ENCODE peak calls at places on chromosome 1, in eight cellular contexts. O, Y, P, Z, H, V, B and A are unnamed samples.

GRCh38 chr1:101438359-101438758 is 201.5 kb downstream of the S1PR1 start:
- DNase-seq in P (no peak), B (peak), Y (no peak), O (no peak), V (no peak), H (no peak), Z (peak), A (no peak)

GRCh38 chr1:216766633-216767325 is 43.5 kb upstream of the ESRRG start:
- DNase-seq in H (no peak), B (no peak), Z (no peak), Y (no peak), P (no peak), V (no peak), O (no peak), A (no peak)

GRCh38 chr1:177873238-177873637 is 96.6 kb downstream of the SEC16B start:
- DNase-seq in O (no peak), Z (peak), Y (no peak), P (no peak), B (no peak), H (no peak), V (no peak), A (peak)

GRCh38 chr1:206495011-206495461 is 12.3 kb upstream of the RASSF5 start:
- DNase-seq in B (no peak), Z (no peak), V (no peak), P (no peak), Y (peak), H (no peak), O (no peak), A (no peak)

GRCh38 chr1:68116643-68117235 is 66.3 kb upstream of the DIRAS3 start:
- DNase-seq in Z (peak), O (no peak), B (peak), H (peak), Y (peak), P (peak), V (no peak), A (peak)

GRCh38 chr1:208118306-208118705 is 125.9 kb downstream of the PLXNA2 start:
- DNase-seq in H (no peak), P (no peak), Y (no peak), Z (no peak), O (no peak), V (no peak), B (peak), A (no peak)

GRCh38 chr1:71490432-71490831 is 409.6 kb upstream of the ZRANB2 start:
- DNase-seq in B (no peak), H (no peak), O (no peak), Y (no peak), V (no peak), Z (peak), P (no peak), A (no peak)

GRCh38 chr1:225437710-225438437 is 10.0 kb upstream of the LBR start:
- DNase-seq in H (no peak), P (peak), B (no peak), V (no peak), O (no peak), Y (no peak), Z (no peak), A (no peak)

GRCh38 chr1:246588322-246588721 is 22.1 kb downstream of the CNST start:
- DNase-seq in V (no peak), B (no peak), H (no peak), Z (peak), Y (no peak), O (no peak), P (no peak), A (no peak)

GRCh38 chr1:115090547-115090946 is 1.2 kb upstream of the TSPAN2 start:
- DNase-seq in H (peak), Y (peak), V (no peak), Z (no peak), O (no peak), P (no peak), B (peak), A (no peak)

GRCh38 chr1:53246261-53247134 is 8.2 kb upstream of the MAGOH start:
- DNase-seq in H (no peak), O (no peak), P (no peak), B (no peak), Y (no peak), Z (no peak), V (no peak), A (no peak)

GRCh38 chr1:156643266-156644092 is 1.6 kb downstream of the BCAN start:
- DNase-seq in P (no peak), Y (no peak), O (no peak), Z (no peak), B (no peak), V (no peak), H (no peak), A (no peak)
- H3K27ac ChIP-seq in P (no peak), Y (no peak), O (no peak), Z (no peak), B (no peak), V (no peak), H (no peak), A (no peak)

DNA sequence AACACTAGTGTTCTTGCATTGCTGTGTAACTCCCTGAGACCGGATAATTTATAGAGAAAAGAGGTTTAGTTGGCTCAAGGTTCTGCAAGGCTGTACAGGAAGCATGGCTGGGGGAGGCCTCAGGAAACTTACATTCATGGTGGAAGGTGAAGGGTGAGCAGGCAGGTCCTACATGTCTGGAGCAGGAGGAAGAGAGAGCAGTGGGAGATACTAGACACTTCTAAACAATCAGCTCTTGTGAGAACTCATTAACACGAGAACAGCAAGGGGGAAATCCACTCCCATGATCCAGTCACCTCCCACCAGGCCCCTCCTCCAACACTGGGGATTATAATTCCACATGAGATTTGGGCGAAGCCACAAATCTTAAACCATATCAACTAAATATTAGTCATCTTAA is 30.1 kb downstream of the RNF2 start:
- DNase-seq in P (no peak), Y (no peak), Z (no peak), O (no peak), B (no peak), H (no peak), V (no peak), A (no peak)
- H3K27ac ChIP-seq in P (no peak), Y (no peak), Z (no peak), O (no peak), B (no peak), H (no peak), V (no peak), A (no peak)

DNA sequence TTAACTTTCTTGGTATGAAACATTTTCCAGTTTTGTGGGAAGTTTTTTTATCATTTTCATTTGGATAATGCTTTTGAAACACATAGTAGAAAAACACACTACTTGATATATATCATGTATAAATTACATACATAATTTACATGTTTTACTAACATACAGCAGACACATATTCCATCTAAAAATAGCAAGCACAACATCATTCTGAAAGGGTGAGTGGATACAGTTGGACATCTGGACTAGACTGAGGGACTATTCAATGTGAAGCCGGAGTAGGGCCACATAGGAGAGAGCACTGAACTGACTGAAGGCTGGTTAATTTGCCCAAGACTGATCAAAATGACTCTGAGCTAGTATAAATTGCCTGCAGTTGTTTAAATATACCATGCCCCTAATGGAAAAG is 11.7 kb downstream of the CDKN2C start:
- DNase-seq in Z (no peak), H (no peak), V (no peak), B (no peak), O (no peak), P (no peak), Y (no peak), A (no peak)
- H3K27ac ChIP-seq in Z (no peak), H (no peak), V (no peak), B (no peak), O (no peak), P (peak), Y (peak), A (no peak)

DNA sequence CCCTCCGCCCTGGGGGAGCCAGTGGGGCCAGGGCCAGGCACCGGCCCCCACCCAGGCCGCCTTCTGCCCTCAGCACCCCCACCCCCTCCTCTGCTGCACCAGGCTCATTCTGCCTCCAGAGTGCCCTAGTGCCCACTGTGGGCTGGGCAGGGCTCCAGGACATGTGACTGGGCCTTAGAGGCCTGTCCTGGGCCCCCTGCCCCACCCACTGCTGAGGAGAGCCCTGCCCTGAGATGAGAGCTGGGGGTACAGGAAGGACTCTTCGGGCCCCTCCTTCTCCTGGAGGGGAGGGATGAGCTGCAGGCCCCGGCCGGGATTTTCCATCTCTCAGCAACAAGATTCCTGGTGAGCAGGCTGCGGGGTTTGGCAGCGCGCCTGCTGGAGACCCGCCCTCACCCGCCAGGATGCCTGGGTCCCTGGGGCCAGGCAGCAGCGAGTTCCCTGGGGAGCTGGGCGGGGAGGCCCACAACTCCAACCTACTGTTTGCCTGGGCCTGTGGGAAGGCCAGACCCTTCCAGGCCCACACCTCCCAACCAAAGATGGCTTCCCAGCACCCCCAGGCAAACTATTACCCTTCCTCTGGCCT is 14.0 kb downstream of the AHDC1 start:
- DNase-seq in V (no peak), H (peak), B (peak), Y (no peak), Z (no peak), P (no peak), O (peak), A (no peak)
- H3K27ac ChIP-seq in V (no peak), H (no peak), B (peak), Y (no peak), Z (peak), P (peak), O (peak), A (no peak)

DNA sequence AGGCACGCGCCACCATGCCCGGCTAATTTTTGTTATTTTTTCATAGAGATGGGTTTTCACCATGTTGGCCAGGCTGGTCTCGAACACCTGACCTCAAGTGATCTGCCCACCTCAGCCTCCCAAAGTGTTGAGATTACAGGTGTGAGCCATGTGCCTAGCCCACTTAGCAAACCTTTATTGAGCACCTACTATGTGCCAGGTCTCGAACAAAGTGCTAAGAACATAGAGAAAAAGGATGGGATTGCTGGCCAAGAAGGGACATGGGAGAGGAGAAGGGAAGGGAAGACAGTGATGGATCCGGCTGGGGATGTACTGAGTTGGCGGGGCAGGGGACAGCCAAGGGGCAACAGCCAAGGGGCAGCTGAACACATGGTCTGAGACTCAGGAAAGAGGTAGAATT is 55.6 kb upstream of the RPL11 start:
- DNase-seq in V (no peak), Y (no peak), Z (no peak), P (no peak), B (no peak), O (no peak), H (no peak), A (no peak)
- H3K27ac ChIP-seq in V (no peak), Y (no peak), Z (no peak), P (no peak), B (no peak), O (no peak), H (no peak), A (no peak)

GRCh38 chr1:47478090-47478489 is 40.2 kb downstream of the FOXD2 start:
- DNase-seq in P (peak), V (no peak), B (no peak), H (no peak), Z (peak), Y (peak), O (peak), A (peak)
- H3K27ac ChIP-seq in P (peak), V (no peak), B (no peak), H (no peak), Z (peak), Y (peak), O (no peak), A (no peak)

DNA sequence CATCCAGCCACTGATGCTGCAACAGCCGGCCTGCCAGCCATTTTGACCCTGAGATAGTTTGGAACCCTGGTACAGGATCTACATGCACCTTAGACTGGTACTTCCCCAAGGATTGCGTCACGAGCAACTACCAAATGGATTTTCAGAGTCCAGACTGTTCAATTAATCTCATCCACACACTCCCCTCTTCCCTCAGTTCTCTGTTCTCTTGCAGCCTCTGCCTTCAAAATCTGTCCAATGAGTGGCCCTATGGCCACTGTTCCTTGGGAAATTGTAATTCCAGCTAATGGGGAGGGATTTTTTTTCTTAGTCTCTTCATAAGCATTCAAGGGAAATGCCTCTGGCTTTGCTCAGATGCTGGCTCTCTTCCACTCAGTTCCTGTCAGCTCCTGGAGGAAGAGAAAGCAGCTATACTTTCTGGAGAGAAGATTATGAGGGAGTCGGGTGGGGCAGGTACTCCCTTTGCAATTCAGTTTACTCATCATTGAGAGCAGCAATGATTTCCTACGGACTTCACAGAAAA is 19.8 kb upstream of the UAP1 start:
- DNase-seq in H (peak), P (peak), O (no peak), B (no peak), Y (peak), Z (peak), V (no peak), A (no peak)
- H3K27ac ChIP-seq in H (peak), P (peak), O (no peak), B (no peak), Y (no peak), Z (peak), V (no peak), A (no peak)

GRCh38 chr1:74517599-74518051 is 5.2 kb upstream of the LRRC53 start:
- DNase-seq in Y (no peak), O (no peak), Z (no peak), B (no peak), V (no peak), H (no peak), P (no peak), A (no peak)

GRCh38 chr1:74513396-74513795 is 985 bp upstream of the LRRC53 start:
- DNase-seq in Z (no peak), P (no peak), O (no peak), V (no peak), H (no peak), B (no peak), Y (no peak), A (no peak)

GRCh38 chr1:74508449-74508848 is 4.0 kb downstream of the LRRC53 start:
- DNase-seq in H (no peak), P (no peak), Y (no peak), Z (no peak), O (no peak), B (peak), V (no peak), A (no peak)

GRCh38 chr1:74513901-74514300 is 1.5 kb upstream of the LRRC53 start:
- DNase-seq in Y (no peak), P (no peak), Z (no peak), H (no peak), O (no peak), V (no peak), B (no peak), A (no peak)

DNA sequence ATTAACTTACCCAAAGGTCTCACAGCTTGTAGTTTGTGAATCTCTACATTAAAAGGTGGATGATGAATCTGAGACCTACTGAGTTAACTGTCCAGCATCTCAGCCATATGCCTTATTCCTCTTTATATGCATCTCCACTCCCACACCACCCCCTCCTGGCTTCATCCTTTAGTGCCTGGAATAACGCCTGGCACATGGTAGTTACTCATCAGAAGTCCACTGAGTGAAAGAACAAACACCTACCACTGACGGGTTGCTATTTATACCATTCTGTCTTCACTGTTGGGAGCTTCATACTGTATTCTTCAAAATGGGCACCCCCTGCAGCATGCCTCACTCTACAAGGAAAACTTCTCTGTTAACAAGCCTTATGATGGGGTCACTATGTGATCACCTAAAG is at the start of gene LRRC53:
- DNase-seq in H (no peak), O (no peak), B (no peak), V (no peak), Y (no peak), P (no peak), Z (no peak), A (no peak)
- H3K27ac ChIP-seq in H (peak), O (no peak), B (no peak), V (no peak), Y (no peak), P (no peak), Z (no peak), A (no peak)

GRCh38 chr1:66998972-66999371 is 55.0 kb downstream of the SLC35D1 start:
- DNase-seq in B (no peak), H (no peak), P (no peak), Y (no peak), O (no peak), Z (no peak), V (no peak), A (no peak)

GRCh38 chr1:67004176-67004575 is 49.8 kb downstream of the SLC35D1 start:
- DNase-seq in P (no peak), Z (no peak), Y (no peak), O (no peak), V (no peak), H (no peak), B (no peak), A (no peak)

GRCh38 chr1:67005068-67005467 is 48.9 kb downstream of the SLC35D1 start:
- DNase-seq in O (peak), V (no peak), P (no peak), Z (no peak), H (no peak), B (no peak), Y (no peak), A (no peak)

GRCh38 chr1:66999640-67000400 is 54.1 kb downstream of the SLC35D1 start:
- DNase-seq in H (no peak), B (peak), V (no peak), O (no peak), Z (no peak), P (no peak), Y (no peak), A (no peak)

DNA sequence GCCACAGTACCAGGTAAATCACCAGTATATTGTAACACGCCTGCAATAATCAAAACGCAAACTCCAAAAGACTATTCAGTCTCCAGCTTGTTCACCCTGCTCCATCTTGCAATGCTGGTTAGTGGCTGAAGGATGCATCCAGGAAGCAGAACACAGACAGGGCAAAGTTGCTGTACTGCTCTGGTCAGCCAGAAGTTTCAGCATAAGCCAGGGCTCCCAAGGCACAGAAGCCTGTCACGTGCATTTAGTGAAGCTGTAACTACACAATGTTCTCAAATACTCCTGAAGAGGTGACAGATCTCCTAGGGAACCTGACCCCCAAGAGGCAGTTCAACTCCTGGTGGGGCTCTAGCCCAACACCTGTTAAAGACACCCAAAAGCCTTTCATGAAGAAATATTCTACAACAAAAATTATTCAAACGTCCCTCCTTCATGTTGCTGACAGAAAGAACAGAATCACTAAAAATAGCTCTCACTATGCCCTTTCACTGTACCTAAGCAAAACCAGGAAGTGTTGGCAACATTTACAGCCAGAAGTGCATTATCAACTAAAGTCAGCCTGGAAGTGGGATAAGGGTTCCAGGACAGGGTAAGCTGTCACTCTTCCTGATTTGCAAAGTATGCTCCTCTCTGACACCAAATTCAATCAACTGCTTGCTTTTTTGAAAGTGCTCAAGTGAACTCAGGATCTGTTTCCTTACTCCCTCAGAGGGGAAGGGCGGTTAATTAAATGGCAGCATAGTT is 52.1 kb downstream of the SLC35D1 start:
- DNase-seq in O (no peak), Y (peak), Z (no peak), H (no peak), V (no peak), P (no peak), B (peak), A (no peak)
- H3K27ac ChIP-seq in O (peak), Y (peak), Z (no peak), H (no peak), V (no peak), P (peak), B (peak), A (no peak)